ENCODE peak calls at places on chromosomes 7 and 10, in nine cellular contexts. One of them, this sample, is unnamed.

GRCh38 chr7:116910367-116910766 is 42.9 kb upstream of the ST7 start:
- DNase-seq in transverse colon: no peak
- DNase-seq in HCT116: no peak
- DNase-seq in fibroblast of pulmonary artery: no peak
- DNase-seq in tibial nerve: no peak
- DNase-seq in fibroblast of villous mesenchyme: no peak
- DNase-seq in AG09309: no peak
- DNase-seq in cardiac fibroblast: no peak
- DNase-seq in dorsolateral prefrontal cortex: no peak
- DNase-seq in this sample: no peak

GRCh38 chr7:69374036-69374420 is 224.2 kb upstream of the AUTS2 start:
- DNase-seq in fibroblast of pulmonary artery: no peak
- DNase-seq in AG09309: no peak
- DNase-seq in HCT116: no peak
- DNase-seq in cardiac fibroblast: peak
- DNase-seq in transverse colon: peak
- DNase-seq in dorsolateral prefrontal cortex: no peak
- DNase-seq in fibroblast of villous mesenchyme: peak
- DNase-seq in tibial nerve: no peak
- DNase-seq in this sample: no peak

GRCh38 chr10:59337254-59337653 is 25.1 kb downstream of the FAM13C start:
- DNase-seq in transverse colon: peak
- DNase-seq in dorsolateral prefrontal cortex: peak
- DNase-seq in cardiac fibroblast: peak
- DNase-seq in HCT116: no peak
- DNase-seq in tibial nerve: no peak
- DNase-seq in AG09309: peak
- DNase-seq in fibroblast of villous mesenchyme: peak
- DNase-seq in fibroblast of pulmonary artery: peak
- DNase-seq in this sample: peak

GRCh38 chr7:122166708-122167107 is 22.7 kb upstream of the AASS start:
- DNase-seq in HCT116: no peak
- DNase-seq in fibroblast of pulmonary artery: peak
- DNase-seq in tibial nerve: no peak
- DNase-seq in fibroblast of villous mesenchyme: peak
- DNase-seq in cardiac fibroblast: peak
- DNase-seq in AG09309: peak
- DNase-seq in dorsolateral prefrontal cortex: no peak
- DNase-seq in transverse colon: no peak
- DNase-seq in this sample: no peak

GRCh38 chr10:76649723-76650127 is 987.9 kb downstream of the KCNMA1 start:
- DNase-seq in dorsolateral prefrontal cortex: no peak
- DNase-seq in fibroblast of villous mesenchyme: peak
- DNase-seq in fibroblast of pulmonary artery: peak
- DNase-seq in tibial nerve: peak
- DNase-seq in AG09309: peak
- DNase-seq in HCT116: no peak
- DNase-seq in transverse colon: peak
- DNase-seq in cardiac fibroblast: peak
- DNase-seq in this sample: peak

GRCh38 chr7:66957595-66958290 is 36.7 kb downstream of the TMEM248 start:
- DNase-seq in dorsolateral prefrontal cortex: no peak
- DNase-seq in HCT116: no peak
- DNase-seq in fibroblast of pulmonary artery: no peak
- DNase-seq in transverse colon: no peak
- DNase-seq in AG09309: no peak
- DNase-seq in tibial nerve: no peak
- DNase-seq in fibroblast of villous mesenchyme: no peak
- DNase-seq in cardiac fibroblast: no peak
- DNase-seq in this sample: no peak

GRCh38 chr10:63268798-63269503 is 135.8 kb downstream of the NRBF2 start:
- DNase-seq in fibroblast of pulmonary artery: peak
- DNase-seq in transverse colon: peak
- DNase-seq in fibroblast of villous mesenchyme: peak
- DNase-seq in tibial nerve: peak
- DNase-seq in dorsolateral prefrontal cortex: peak
- DNase-seq in HCT116: peak
- DNase-seq in cardiac fibroblast: peak
- DNase-seq in AG09309: peak
- DNase-seq in this sample: peak

GRCh38 chr7:17070117-17070750 is 188.5 kb upstream of the AGR3 start:
- DNase-seq in tibial nerve: no peak
- DNase-seq in HCT116: no peak
- DNase-seq in AG09309: no peak
- DNase-seq in transverse colon: no peak
- DNase-seq in fibroblast of villous mesenchyme: no peak
- DNase-seq in cardiac fibroblast: peak
- DNase-seq in dorsolateral prefrontal cortex: no peak
- DNase-seq in fibroblast of pulmonary artery: peak
- DNase-seq in this sample: no peak

GRCh38 chr10:66321746-66322145 is 604.1 kb upstream of the LRRTM3 start:
- DNase-seq in fibroblast of pulmonary artery: no peak
- DNase-seq in dorsolateral prefrontal cortex: no peak
- DNase-seq in AG09309: no peak
- DNase-seq in transverse colon: no peak
- DNase-seq in tibial nerve: no peak
- DNase-seq in cardiac fibroblast: no peak
- DNase-seq in fibroblast of villous mesenchyme: no peak
- DNase-seq in HCT116: no peak
- DNase-seq in this sample: no peak

GRCh38 chr10:48522011-48522765 is 82.7 kb downstream of the ARHGAP22 start:
- DNase-seq in HCT116: no peak
- DNase-seq in tibial nerve: no peak
- DNase-seq in AG09309: no peak
- DNase-seq in transverse colon: no peak
- DNase-seq in fibroblast of pulmonary artery: no peak
- DNase-seq in fibroblast of villous mesenchyme: no peak
- DNase-seq in dorsolateral prefrontal cortex: no peak
- DNase-seq in cardiac fibroblast: no peak
- DNase-seq in this sample: no peak

GRCh38 chr7:72025381-72025960 is 386.7 kb downstream of the CALN1 start:
- DNase-seq in fibroblast of villous mesenchyme: no peak
- DNase-seq in transverse colon: no peak
- DNase-seq in dorsolateral prefrontal cortex: no peak
- DNase-seq in fibroblast of pulmonary artery: no peak
- DNase-seq in HCT116: no peak
- DNase-seq in AG09309: no peak
- DNase-seq in tibial nerve: no peak
- DNase-seq in cardiac fibroblast: no peak
- DNase-seq in this sample: no peak

GRCh38 chr7:117993377-117994003 is 120.2 kb upstream of the CTTNBP2 start:
- DNase-seq in dorsolateral prefrontal cortex: peak
- DNase-seq in HCT116: peak
- DNase-seq in AG09309: no peak
- DNase-seq in tibial nerve: no peak
- DNase-seq in transverse colon: peak
- DNase-seq in fibroblast of pulmonary artery: peak
- DNase-seq in fibroblast of villous mesenchyme: peak
- DNase-seq in cardiac fibroblast: peak
- DNase-seq in this sample: no peak

GRCh38 chr7:50595538-50596102 is 30.4 kb upstream of the DDC start:
- DNase-seq in AG09309: peak
- DNase-seq in cardiac fibroblast: peak
- DNase-seq in fibroblast of villous mesenchyme: peak
- DNase-seq in transverse colon: no peak
- DNase-seq in HCT116: peak
- DNase-seq in tibial nerve: peak
- DNase-seq in fibroblast of pulmonary artery: peak
- DNase-seq in dorsolateral prefrontal cortex: no peak
- DNase-seq in this sample: peak

GRCh38 chr10:15262036-15262713 is 93.7 kb upstream of the NMT2 start:
- DNase-seq in transverse colon: peak
- DNase-seq in dorsolateral prefrontal cortex: no peak
- DNase-seq in fibroblast of pulmonary artery: peak
- DNase-seq in HCT116: no peak
- DNase-seq in fibroblast of villous mesenchyme: peak
- DNase-seq in tibial nerve: peak
- DNase-seq in cardiac fibroblast: peak
- DNase-seq in AG09309: no peak
- DNase-seq in this sample: no peak
- TF ChIP-seq CTCF in transverse colon: peak
- TF ChIP-seq CTCF in dorsolateral prefrontal cortex: peak
- TF ChIP-seq CTCF in fibroblast of pulmonary artery: peak
- TF ChIP-seq CTCF in HCT116: peak
- TF ChIP-seq CTCF in fibroblast of villous mesenchyme: peak
- TF ChIP-seq CTCF in tibial nerve: peak
- TF ChIP-seq CTCF in cardiac fibroblast: peak
- TF ChIP-seq CTCF in AG09309: peak
- TF ChIP-seq CTCF in this sample: peak

GRCh38 chr10:46787321-46787615 is 124.0 kb upstream of the PTPN20 start:
- DNase-seq in fibroblast of pulmonary artery: peak
- DNase-seq in fibroblast of villous mesenchyme: peak
- DNase-seq in transverse colon: no peak
- DNase-seq in HCT116: no peak
- DNase-seq in dorsolateral prefrontal cortex: no peak
- DNase-seq in AG09309: no peak
- DNase-seq in cardiac fibroblast: peak
- DNase-seq in tibial nerve: peak
- DNase-seq in this sample: no peak
- TF ChIP-seq CTCF in fibroblast of pulmonary artery: no peak
- TF ChIP-seq CTCF in fibroblast of villous mesenchyme: no peak
- TF ChIP-seq CTCF in transverse colon: no peak
- TF ChIP-seq CTCF in HCT116: no peak
- TF ChIP-seq CTCF in dorsolateral prefrontal cortex: peak
- TF ChIP-seq CTCF in AG09309: peak
- TF ChIP-seq CTCF in cardiac fibroblast: no peak
- TF ChIP-seq CTCF in tibial nerve: no peak
- TF ChIP-seq CTCF in this sample: peak

DNA sequence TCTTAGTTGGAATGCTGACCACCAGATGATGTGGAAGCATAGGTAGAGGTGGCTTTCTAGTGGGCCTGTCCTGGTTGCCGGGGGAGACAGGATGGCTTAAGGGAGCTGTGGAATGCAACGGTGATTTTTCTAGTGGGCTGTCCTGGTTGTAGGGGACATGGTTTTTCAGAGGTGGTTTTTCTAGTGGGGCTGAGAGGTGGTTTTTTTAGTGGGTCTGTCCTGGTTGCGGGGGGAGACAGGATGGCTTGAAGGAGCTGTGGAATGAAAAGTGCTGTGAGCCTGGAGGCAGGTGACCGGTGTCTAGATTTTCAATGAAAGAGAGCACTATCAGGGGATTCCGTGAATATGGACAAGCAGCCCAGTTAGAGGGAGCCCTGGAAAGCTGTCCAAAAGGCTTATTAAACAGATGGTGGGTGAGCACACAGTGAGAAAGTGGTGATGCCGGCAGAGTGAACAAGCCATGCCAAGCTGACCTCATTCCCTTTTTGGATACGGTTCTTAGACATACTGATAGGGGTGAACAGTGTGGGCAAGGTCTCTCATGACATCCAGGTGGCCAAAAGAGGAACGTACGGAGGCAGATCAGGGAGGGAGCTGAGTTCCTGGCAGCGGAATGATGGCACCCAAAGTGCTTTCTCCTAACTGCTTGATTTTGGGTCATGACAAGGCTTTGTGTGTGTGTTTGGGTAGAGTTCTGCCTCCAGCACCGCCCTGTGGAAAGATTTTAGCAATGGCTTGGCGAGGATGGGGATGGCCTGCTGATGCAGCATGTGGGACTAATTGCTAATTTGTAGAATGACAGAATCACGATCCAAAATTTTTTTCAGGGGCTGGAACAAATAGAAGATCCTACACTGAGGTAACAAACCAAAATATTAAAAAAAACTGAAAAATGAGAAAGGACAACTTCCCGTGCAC is 126.6 kb downstream of the TMEM178B start:
- DNase-seq in HCT116: no peak
- DNase-seq in dorsolateral prefrontal cortex: peak
- DNase-seq in transverse colon: no peak
- DNase-seq in AG09309: no peak
- DNase-seq in cardiac fibroblast: no peak
- DNase-seq in fibroblast of pulmonary artery: no peak
- DNase-seq in fibroblast of villous mesenchyme: no peak
- DNase-seq in tibial nerve: no peak
- DNase-seq in this sample: no peak
- TF ChIP-seq CTCF in HCT116: no peak
- TF ChIP-seq CTCF in dorsolateral prefrontal cortex: no peak
- TF ChIP-seq CTCF in transverse colon: no peak
- TF ChIP-seq CTCF in AG09309: no peak
- TF ChIP-seq CTCF in cardiac fibroblast: no peak
- TF ChIP-seq CTCF in fibroblast of pulmonary artery: no peak
- TF ChIP-seq CTCF in fibroblast of villous mesenchyme: no peak
- TF ChIP-seq CTCF in tibial nerve: no peak
- TF ChIP-seq CTCF in this sample: no peak

GRCh38 chr7:94056796-94057207 is 52.6 kb upstream of the BET1 start:
- DNase-seq in cardiac fibroblast: peak
- DNase-seq in AG09309: peak
- DNase-seq in transverse colon: no peak
- DNase-seq in fibroblast of villous mesenchyme: peak
- DNase-seq in fibroblast of pulmonary artery: peak
- DNase-seq in HCT116: no peak
- DNase-seq in dorsolateral prefrontal cortex: no peak
- DNase-seq in tibial nerve: no peak
- DNase-seq in this sample: peak
- TF ChIP-seq CTCF in cardiac fibroblast: no peak
- TF ChIP-seq CTCF in AG09309: no peak
- TF ChIP-seq CTCF in transverse colon: no peak
- TF ChIP-seq CTCF in fibroblast of villous mesenchyme: no peak
- TF ChIP-seq CTCF in fibroblast of pulmonary artery: no peak
- TF ChIP-seq CTCF in HCT116: no peak
- TF ChIP-seq CTCF in dorsolateral prefrontal cortex: no peak
- TF ChIP-seq CTCF in tibial nerve: no peak
- TF ChIP-seq CTCF in this sample: no peak